ENCODE peak calls at places on chromosomes 12 and 14, in five cellular contexts. O is foreskin fibroblast, Y is breast epithelium, R is adrenal gland, C is right atrium auricular region. T is an unnamed sample.
A peak's percentile ranks its signal among the peaks of the same experiment; 100 is the strongest.

GRCh38 chr14:69979882-69980281 is 100.7 kb downstream of the SMOC1 start:
- DNase-seq in O (no peak), Y (no peak), R (no peak), C (no peak), T (no peak)

GRCh38 chr14:80956922-80957321 is 1.5 kb downstream of the TSHR start:
- DNase-seq in O (no peak), Y (no peak), R (no peak), C (no peak), T (no peak)

GRCh38 chr12:118706437-118706836 is 274.9 kb upstream of the SRRM4 start:
- DNase-seq in O (no peak), Y (no peak), R (no peak), C (no peak), T (no peak)

GRCh38 chr12:52419656-52420055 is 13.5 kb upstream of the KRT82 start:
- DNase-seq in O (no peak), Y (no peak), R (no peak), C (no peak), T (no peak)

GRCh38 chr14:85948163-85948562 is 418.2 kb downstream of the FLRT2 start:
- DNase-seq in O (no peak), Y (no peak), R (no peak), C (no peak), T (no peak)

GRCh38 chr12:47874316-47874715 is 30.5 kb downstream of the VDR start:
- DNase-seq in O (no peak), Y (no peak), R (no peak), C (no peak), T (no peak)

GRCh38 chr12:91801048-91801447 is 344.6 kb downstream of the BTG1 start:
- DNase-seq in O (no peak), Y (no peak), R (no peak), C (no peak), T (no peak)

GRCh38 chr12:108696111-108696995 is 35.0 kb downstream of the CORO1C start:
- DNase-seq in O (peak; percentile 81), Y (no peak), R (no peak), C (no peak), T (peak; percentile 69)

GRCh38 chr14:34362625-34363251 is 99.3 kb downstream of the SPTSSA start:
- DNase-seq in O (no peak), Y (no peak), R (no peak), C (no peak), T (no peak)

GRCh38 chr12:1776139-1776975 is 44.0 kb upstream of the LRTM2 start:
- DNase-seq in O (peak; percentile 80), Y (no peak), R (no peak), C (no peak), T (peak; percentile 39)

GRCh38 chr14:99875421-99875820 is 82.2 kb downstream of the EML1 start:
- DNase-seq in O (no peak), Y (no peak), R (no peak), C (no peak), T (no peak)

GRCh38 chr14:61719344-61720301 is 24.3 kb downstream of the HIF1A start:
- DNase-seq in O (no peak), Y (no peak), R (no peak), C (no peak), T (no peak)

GRCh38 chr14:77036484-77037337 is 8.2 kb upstream of the IRF2BPL start:
- DNase-seq in O (no peak), Y (no peak), R (no peak), C (no peak), T (no peak)

GRCh38 chr14:77039285-77040058 is 11.0 kb upstream of the IRF2BPL start:
- DNase-seq in O (no peak), Y (no peak), R (no peak), C (no peak), T (no peak)

GRCh38 chr14:77040059-77040308 is 11.5 kb upstream of the IRF2BPL start:
- DNase-seq in O (no peak), Y (no peak), R (no peak), C (no peak), T (no peak)

GRCh38 chr14:77037338-77037782 is 8.9 kb upstream of the IRF2BPL start:
- DNase-seq in O (no peak), Y (no peak), R (no peak), C (no peak), T (no peak)

GRCh38 chr14:77037886-77038511 is 9.5 kb upstream of the IRF2BPL start:
- DNase-seq in O (no peak), Y (no peak), R (peak; percentile 64), C (no peak), T (peak; percentile 70)
- H3K4me3 ChIP-seq in O (peak overlapping the region; percentile 27), Y (peak overlapping the region; percentile 1), R (no peak overlapping the region), C (no peak overlapping the region), T (no peak overlapping the region)

DNA sequence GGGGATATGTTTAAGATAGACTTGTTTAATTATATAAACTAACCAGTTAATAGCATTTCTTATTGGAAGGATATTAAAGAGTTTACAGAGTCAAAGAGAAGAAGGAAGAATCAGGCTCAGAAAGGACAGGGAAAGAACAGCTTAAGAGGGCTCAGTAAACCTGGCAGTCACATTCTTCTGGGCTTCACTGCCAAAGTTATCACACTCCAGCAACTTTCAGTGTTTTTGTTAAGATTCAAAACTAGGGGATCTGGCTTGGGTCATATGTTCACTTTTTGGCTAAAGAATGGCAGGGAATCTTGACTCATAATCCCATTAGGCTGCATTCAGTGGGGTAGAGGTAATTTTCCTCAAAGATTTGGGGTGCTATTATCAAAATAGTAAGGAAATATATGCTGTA is 312.3 kb downstream of the RAD51B start:
- DNase-seq in O (no peak), Y (no peak), R (no peak), C (no peak), T (peak; percentile 28)
- H3K4me3 ChIP-seq in O (no peak overlapping the region), Y (no peak overlapping the region), R (no peak overlapping the region), C (no peak overlapping the region), T (no peak overlapping the region)

DNA sequence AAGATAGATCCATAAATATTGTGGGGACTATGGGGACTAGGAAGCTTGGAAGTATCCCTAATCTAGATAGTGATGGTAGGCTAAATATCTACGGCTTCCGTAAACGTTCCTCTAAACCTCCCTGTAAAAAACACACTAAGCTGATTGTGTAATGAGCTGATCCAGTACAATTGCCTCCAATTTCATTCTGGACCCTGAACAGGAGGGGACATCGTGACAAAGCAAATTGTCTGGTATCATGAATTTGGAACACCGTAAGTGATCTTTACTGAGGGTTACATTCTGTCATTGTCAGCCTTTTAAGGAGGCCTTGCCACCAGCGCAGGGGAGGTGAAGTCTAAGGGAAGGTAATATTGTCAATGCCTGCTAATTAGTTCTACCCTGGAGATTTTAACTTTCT is 514 bp upstream of the MGST1 start:
- DNase-seq in O (no peak), Y (no peak), R (no peak), C (no peak), T (no peak)
- H3K4me3 ChIP-seq in O (peak overlapping the region; percentile 71), Y (peak overlapping the region; percentile 53), R (no peak overlapping the region), C (peak overlapping the region; percentile 37), T (peak overlapping the region; percentile 47)

GRCh38 chr14:32217301-32217700 is 14.2 kb upstream of the RNU6-8 start:
- DNase-seq in O (no peak), Y (no peak), R (no peak), C (no peak), T (no peak)
- H3K4me3 ChIP-seq in O (no peak overlapping the region), Y (no peak overlapping the region), R (no peak overlapping the region), C (no peak overlapping the region), T (no peak overlapping the region)

GRCh38 chr12:9730591-9730990 is 2.3 kb downstream of the CLECL1 start:
- DNase-seq in O (no peak), Y (no peak), R (no peak), C (no peak), T (no peak)
- H3K4me3 ChIP-seq in O (no peak overlapping the region), Y (no peak overlapping the region), R (no peak overlapping the region), C (no peak overlapping the region), T (no peak overlapping the region)

DNA sequence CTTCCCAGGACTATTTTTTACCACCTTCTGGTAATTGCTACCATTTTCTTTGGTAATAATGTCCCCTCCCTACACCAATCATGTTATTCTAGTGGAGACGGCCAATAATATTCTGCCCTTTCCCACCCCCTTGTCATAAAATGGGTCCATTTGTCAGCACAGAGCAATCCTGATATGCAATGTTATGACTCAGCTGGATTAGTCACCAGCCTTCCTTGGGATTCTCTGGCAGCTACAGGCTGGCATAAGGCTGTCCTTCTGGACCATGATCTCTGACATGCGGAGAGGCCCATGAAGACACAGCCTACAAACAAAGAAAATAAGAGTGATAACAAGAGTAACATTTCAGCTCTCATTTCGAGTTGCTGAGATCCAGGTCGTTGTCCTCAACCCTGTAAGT is 222.0 kb upstream of the CPNE8 start:
- DNase-seq in O (no peak), Y (no peak), R (peak; percentile 61), C (no peak), T (peak; percentile 67)
- H3K4me3 ChIP-seq in O (no peak overlapping the region), Y (no peak overlapping the region), R (no peak overlapping the region), C (no peak overlapping the region), T (no peak overlapping the region)

GRCh38 chr14:73026845-73027542 is at the start of gene ZFYVE1:
- DNase-seq in O (peak; percentile 98), Y (peak; percentile 95), R (peak; percentile 99), C (peak; percentile 98), T (peak; percentile 96)

GRCh38 chr14:73027984-73028383 is 1.1 kb upstream of the ZFYVE1 start:
- DNase-seq in O (no peak), Y (no peak), R (no peak), C (no peak), T (no peak)

GRCh38 chr14:73027546-73027945 is 640 bp upstream of the ZFYVE1 start:
- DNase-seq in O (no peak), Y (no peak), R (no peak), C (no peak), T (no peak)

GRCh38 chr14:73026243-73026844 is 562 bp downstream of the ZFYVE1 start:
- DNase-seq in O (no peak), Y (no peak), R (no peak), C (no peak), T (no peak)

DNA sequence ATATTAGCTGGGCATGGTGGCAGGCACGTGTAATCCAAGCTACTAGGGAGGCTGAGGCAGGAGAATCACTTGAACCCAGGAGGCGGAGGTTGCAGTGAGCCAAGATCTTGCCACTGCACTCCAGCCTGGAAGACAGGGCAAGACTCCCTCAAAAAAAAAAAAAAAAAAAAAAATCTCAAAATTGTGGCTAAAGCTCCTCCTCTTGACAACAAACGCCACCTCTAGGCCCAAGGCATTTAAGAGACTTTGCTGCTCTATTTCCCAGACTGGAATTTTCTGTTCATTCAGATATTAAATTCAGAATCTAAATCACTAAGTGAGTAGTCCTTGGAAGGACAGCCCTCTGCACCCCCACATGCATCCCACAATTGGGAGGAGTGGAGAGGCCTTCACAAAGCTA is 1.4 kb downstream of the ZFYVE1 start:
- DNase-seq in O (peak; percentile 19), Y (no peak), R (no peak), C (no peak), T (no peak)
- H3K4me3 ChIP-seq in O (peak overlapping the region; percentile 91), Y (peak overlapping the region; percentile 86), R (no peak overlapping the region), C (no peak overlapping the region), T (no peak overlapping the region)

T was measured in MG63.